ENCODE peak calls at places on chromosomes 11 and 22, in five cellular contexts. F is WTC11, E is A549, Y is HepG2, G is K562. M is an unnamed sample.

GRCh38 chr11:64638017-64638664 is 47.1 kb downstream of the SLC22A12 start:
- DNase-seq in Y (no peak), E (no peak), F (peak; percentile 43), G (peak; percentile 45), M (no peak)

GRCh38 chr11:65858354-65859133 is 564 bp upstream of the CFL1 start:
- DNase-seq in F (no peak), E (no peak), G (no peak), Y (no peak), M (no peak)

GRCh38 chr11:71078482-71078881 is 173.9 kb downstream of the SHANK2 start:
- DNase-seq in E (no peak), G (no peak), F (no peak), Y (no peak), M (no peak)

GRCh38 chr11:71934213-71934612 is 5.4 kb downstream of the RNF121 start:
- DNase-seq in Y (no peak), G (no peak), E (no peak), F (no peak), M (no peak)

GRCh38 chr22:45235851-45236342 is 4.8 kb downstream of the KIAA0930 start:
- DNase-seq in Y (no peak), G (no peak), E (no peak), F (no peak), M (no peak)

GRCh38 chr11:84019576-84020194 is 733.5 kb upstream of the CCDC90B start:
- DNase-seq in G (no peak), E (no peak), F (no peak), Y (no peak), M (no peak)

GRCh38 chr11:34840736-34841386 is 75.3 kb downstream of the APIP start:
- DNase-seq in G (peak; percentile 51), Y (peak; percentile 57), F (peak; percentile 29), E (no peak), M (no peak)

GRCh38 chr22:33271390-33272161 is 213.4 kb upstream of the SYN3 start:
- DNase-seq in F (no peak), Y (no peak), E (no peak), G (no peak), M (peak; percentile 95)

GRCh38 chr11:126646701-126647209 is 291.3 kb downstream of the ST3GAL4 start:
- DNase-seq in F (no peak), Y (no peak), E (no peak), G (no peak), M (no peak)

GRCh38 chr11:124752471-124753100 is 531 bp upstream of the VSIG2 start:
- DNase-seq in G (no peak), Y (no peak), E (no peak), F (no peak), M (no peak)

GRCh38 chr22:44274918-44275665 is 37.7 kb downstream of the SHISAL1 start:
- DNase-seq in Y (no peak), F (peak; percentile 6), G (no peak), E (no peak), M (no peak)

GRCh38 chr11:126489791-126490190 is 134.3 kb downstream of the ST3GAL4 start:
- DNase-seq in Y (no peak), F (no peak), E (no peak), G (no peak), M (no peak)

GRCh38 chr11:133790995-133791394 is 54.3 kb downstream of the SPATA19 start:
- DNase-seq in Y (no peak), F (no peak), E (no peak), G (no peak), M (no peak)

GRCh38 chr11:6629892-6630631 is 10.8 kb upstream of the TPP1 start:
- DNase-seq in E (no peak), Y (no peak), G (no peak), F (peak; percentile 80), M (no peak)

GRCh38 chr11:33658195-33658900 is 42.3 kb downstream of the C11orf91 start:
- DNase-seq in F (no peak), Y (no peak), G (no peak), E (no peak), M (no peak)

GRCh38 chr22:26981520-26981919 is 324.1 kb downstream of the MIAT start:
- DNase-seq in G (no peak), Y (no peak), E (no peak), F (no peak), M (no peak)

GRCh38 chr11:12803086-12803826 is 129.0 kb downstream of the TEAD1 start:
- DNase-seq in E (no peak), F (no peak), G (no peak), Y (no peak), M (no peak)

GRCh38 chr11:71447791-71448256 is 369 bp downstream of the DHCR7 start:
- DNase-seq in G (peak; percentile 48), E (peak; percentile 33), Y (no peak), F (peak; percentile 73), M (no peak)

GRCh38 chr11:69497221-69497787 is 15.8 kb downstream of the LINC01488 start:
- DNase-seq in F (no peak), Y (peak; percentile 97), G (no peak), E (peak; percentile 79), M (no peak)

GRCh38 chr11:118264568-118265470 is 722 bp upstream of the MPZL2 start:
- DNase-seq in F (no peak), E (no peak), Y (no peak), G (no peak), M (no peak)

GRCh38 chr11:110172666-110173065 is 79.5 kb downstream of the ZC3H12C start:
- DNase-seq in F (no peak), E (no peak), G (no peak), Y (no peak), M (no peak)

GRCh38 chr22:48652796-48653195 is 1174.9 kb downstream of the BRD1 start:
- DNase-seq in Y (no peak), E (no peak), F (no peak), G (no peak), M (no peak)

GRCh38 chr11:65793625-65794400 is 7.0 kb downstream of the OVOL1 start:
- DNase-seq in F (no peak), E (no peak), Y (no peak), G (no peak), M (no peak)

GRCh38 chr11:284081-285020 is 4.6 kb upstream of the PGGHG start:
- DNase-seq in F (no peak), Y (no peak), G (no peak), E (no peak), M (no peak)

GRCh38 chr11:69311767-69312385 is 17.9 kb downstream of the MYEOV start:
- DNase-seq in Y (no peak), G (no peak), F (no peak), E (no peak), M (no peak)

GRCh38 chr11:31826530-31827438 is 15.7 kb upstream of the PAX6 start:
- DNase-seq in E (no peak), Y (no peak), G (no peak), F (no peak), M (no peak)

GRCh38 chr22:50091092-50091491 is 1.3 kb downstream of the MOV10L1 start:
- DNase-seq in Y (no peak), F (no peak), G (no peak), E (no peak), M (no peak)

GRCh38 chr22:29768052-29768680 is 997 bp downstream of the UQCR10 start:
- DNase-seq in E (no peak), F (no peak), G (no peak), Y (no peak), M (no peak)
- TF ChIP-seq ESRRA in E (no peak), F (no peak), G (no peak), Y (no peak), M (no peak)

GRCh38 chr11:120577624-120578363 is 66.2 kb downstream of the GRIK4 start:
- DNase-seq in E (no peak), Y (no peak), G (no peak), F (peak; percentile 13), M (no peak)

GRCh38 chr11:120576606-120577005 is 65.1 kb downstream of the GRIK4 start:
- DNase-seq in Y (no peak), E (no peak), G (no peak), F (no peak), M (no peak)

GRCh38 chr11:120578591-120579154 is 67.1 kb downstream of the GRIK4 start:
- DNase-seq in Y (no peak), F (peak; percentile 9), G (no peak), E (no peak), M (no peak)

GRCh38 chr11:120575461-120575860 is 63.9 kb downstream of the GRIK4 start:
- DNase-seq in F (peak; percentile 15), E (no peak), G (no peak), Y (no peak), M (no peak)

DNA sequence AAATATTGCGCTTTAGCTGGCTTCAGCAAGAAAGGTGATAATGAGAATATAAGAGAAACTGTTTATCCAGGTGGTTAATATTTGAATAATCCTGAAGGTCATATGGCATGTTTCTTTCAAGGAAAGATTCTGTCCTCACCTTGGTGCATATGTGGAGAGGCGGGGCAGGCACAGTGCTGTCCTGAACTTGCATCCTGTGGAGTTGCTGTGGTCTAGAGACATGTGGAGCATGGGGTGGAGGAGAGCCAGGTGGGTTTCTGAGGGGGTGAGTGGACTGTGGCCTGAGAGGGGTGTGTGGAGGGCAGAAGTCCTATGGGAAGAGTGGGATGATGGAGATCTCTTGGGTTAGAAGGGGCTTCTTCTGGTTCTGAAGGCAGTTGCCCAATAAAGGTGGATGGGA is 65.5 kb downstream of the GRIK4 start:
- DNase-seq in G (no peak), F (no peak), E (no peak), Y (no peak), M (no peak)
- TF ChIP-seq ESRRA in G (no peak), F (no peak), E (no peak), Y (no peak), M (no peak)

DNA sequence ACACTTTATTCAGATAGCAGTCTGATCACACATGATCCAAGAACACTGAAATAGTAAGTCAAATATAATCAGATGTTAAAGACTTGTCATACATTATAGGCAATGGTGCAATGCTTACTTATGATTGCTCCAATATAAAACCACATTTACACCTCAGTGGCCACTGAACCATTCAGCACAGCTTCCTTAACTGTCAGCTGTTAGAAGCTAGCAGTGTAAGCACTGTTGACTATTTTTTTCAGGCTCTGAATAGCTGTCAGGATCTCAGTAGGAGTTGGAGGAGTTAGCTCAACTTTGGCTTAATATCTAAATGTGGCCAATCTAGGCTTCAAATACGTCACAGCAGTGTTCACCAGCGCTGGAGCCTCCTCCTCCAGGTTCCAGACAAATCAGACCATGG is 36.6 kb downstream of the METTL15 start:
- DNase-seq in Y (no peak), E (no peak), G (no peak), F (no peak), M (no peak)
- TF ChIP-seq ESRRA in Y (no peak), E (no peak), G (no peak), F (no peak), M (no peak)

GRCh38 chr11:47376183-47376542 is 2.2 kb downstream of the SPI1 start:
- DNase-seq in E (no peak), F (no peak), G (no peak), Y (no peak), M (no peak)
- TF ChIP-seq ESRRA in E (no peak), F (no peak), G (no peak), Y (no peak), M (no peak)

DNA sequence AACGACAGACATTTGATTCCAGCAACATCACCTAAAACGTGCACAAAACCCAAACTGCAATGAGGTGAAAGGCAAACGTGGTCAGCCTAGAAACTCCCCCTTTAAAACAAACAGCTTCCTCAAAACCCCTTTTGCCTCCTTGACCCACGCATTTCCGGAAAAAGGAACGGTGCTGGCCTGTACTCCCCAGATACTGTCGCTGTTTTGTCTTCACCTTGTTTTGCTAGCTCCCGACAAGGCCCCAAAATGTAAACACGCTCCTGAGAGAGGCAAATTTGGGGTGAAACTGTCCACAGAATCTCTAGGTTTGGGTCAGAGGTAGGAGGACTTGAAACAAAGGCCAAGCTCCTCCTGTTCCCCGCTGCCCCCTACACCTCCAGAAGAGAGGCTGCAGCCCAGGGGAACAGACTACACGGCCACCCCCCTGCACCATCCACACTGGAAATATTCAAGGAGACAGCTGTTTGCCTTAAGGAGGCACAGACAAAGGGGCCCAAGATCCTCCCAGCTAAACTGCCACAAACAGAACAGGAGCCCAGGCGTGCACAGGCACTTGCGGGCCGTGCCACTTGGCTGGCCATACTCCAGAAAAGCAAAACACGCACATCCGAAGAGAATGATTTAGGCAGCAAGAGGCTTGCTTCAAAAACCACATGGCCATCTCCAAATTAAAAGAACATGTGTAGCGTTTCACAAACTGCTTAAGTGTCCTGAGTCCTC is 160.6 kb upstream of the GRK3 start:
- DNase-seq in E (no peak), Y (peak; percentile 15), G (peak; percentile 47), F (no peak), M (no peak)
- TF ChIP-seq ESRRA in E (no peak), Y (no peak), G (no peak), F (no peak), M (no peak)

M was measured in GM12878.